ENCODE peak calls at places on chromosomes 11 and 22, in five cellular contexts. C, U, B, K and M are unnamed samples.

GRCh38 chr11:93085097-93085496 is 112.7 kb downstream of the SLC36A4 start:
- DNase-seq in C (no peak), U (no peak), B (no peak), K (no peak), M (peak; percentile 85)

GRCh38 chr22:39178206-39179111 is 26.0 kb upstream of the CBX7 start:
- DNase-seq in C (no peak), U (no peak), B (no peak), K (peak; percentile 94), M (no peak)

GRCh38 chr22:46535876-46536558 is 1.4 kb downstream of the CELSR1 start:
- DNase-seq in C (no peak), U (no peak), B (no peak), K (no peak), M (no peak)

GRCh38 chr11:66311965-66312548 is 4.8 kb downstream of the CD248 start:
- DNase-seq in C (peak; percentile 93), U (peak; percentile 90), B (peak; percentile 95), K (peak; percentile 94), M (peak; percentile 91)

GRCh38 chr22:44664149-44664548 is 37.9 kb upstream of the PRR5 start:
- DNase-seq in C (no peak), U (no peak), B (no peak), K (peak; percentile 62), M (peak; percentile 80)

GRCh38 chr22:40578171-40578570 is 58.3 kb downstream of the MRTFA start:
- DNase-seq in C (no peak), U (no peak), B (no peak), K (no peak), M (no peak)

GRCh38 chr11:101091781-101092180 is 37.8 kb downstream of the PGR start:
- DNase-seq in C (no peak), U (no peak), B (no peak), K (no peak), M (no peak)

GRCh38 chr11:16155448-16155847 is 200.9 kb downstream of the SOX6 start:
- DNase-seq in C (peak; percentile 6), U (no peak), B (peak; percentile 28), K (no peak), M (no peak)

GRCh38 chr11:6468712-6469495 is 4.8 kb downstream of the TRIM3 start:
- DNase-seq in C (no peak), U (peak; percentile 90), B (peak; percentile 57), K (peak; percentile 97), M (peak; percentile 75)

GRCh38 chr11:70158201-70158600 is 44.9 kb upstream of the FADD start:
- DNase-seq in C (peak; percentile 35), U (peak; percentile 44), B (peak; percentile 42), K (no peak), M (peak; percentile 23)

GRCh38 chr11:103528046-103528445 is 418.8 kb downstream of the DYNC2H1 start:
- DNase-seq in C (no peak), U (no peak), B (no peak), K (no peak), M (no peak)

GRCh38 chr11:369336-370018 is at the start of gene B4GALNT4:
- DNase-seq in C (peak; percentile 68), U (peak; percentile 96), B (no peak), K (no peak), M (no peak)

GRCh38 chr11:47724041-47724729 is 9.0 kb upstream of the AGBL2 start:
- DNase-seq in C (no peak), U (no peak), B (peak; percentile 98), K (no peak), M (peak; percentile 85)

GRCh38 chr11:115921986-115922385 is 417.8 kb upstream of the CADM1 start:
- DNase-seq in C (no peak), U (no peak), B (no peak), K (no peak), M (peak; percentile 16)

GRCh38 chr11:114196994-114197702 is 99.1 kb upstream of the NNMT start:
- DNase-seq in C (no peak), U (no peak), B (no peak), K (no peak), M (no peak)

GRCh38 chr11:373716-374551 is 4.6 kb downstream of the B4GALNT4 start:
- DNase-seq in C (no peak), U (no peak), B (peak; percentile 91), K (no peak), M (no peak)

GRCh38 chr11:6579681-6580080 is 23.7 kb downstream of the RRP8 start:
- DNase-seq in C (no peak), U (no peak), B (no peak), K (no peak), M (no peak)

GRCh38 chr11:34345991-34346480 is 11.8 kb downstream of the ABTB2 start:
- DNase-seq in C (no peak), U (no peak), B (no peak), K (no peak), M (no peak)

GRCh38 chr22:39530692-39531331 is 1.7 kb downstream of the RPS19BP1 start:
- DNase-seq in C (no peak), U (peak; percentile 53), B (peak; percentile 57), K (peak; percentile 36), M (peak; percentile 76)

GRCh38 chr22:47597041-47597440 is 834.6 kb downstream of the TBC1D22A start:
- DNase-seq in C (no peak), U (no peak), B (no peak), K (no peak), M (no peak)

GRCh38 chr11:105612766-105613165 is 2.9 kb downstream of the GRIA4 start:
- DNase-seq in C (no peak), U (no peak), B (no peak), K (no peak), M (no peak)

GRCh38 chr11:105610796-105611361 is 1.0 kb downstream of the GRIA4 start:
- DNase-seq in C (no peak), U (no peak), B (no peak), K (peak; percentile 12), M (no peak)

GRCh38 chr11:105611837-105612480 is 2.1 kb downstream of the GRIA4 start:
- DNase-seq in C (no peak), U (no peak), B (no peak), K (no peak), M (no peak)

GRCh38 chr11:105611414-105611813 is 1.5 kb downstream of the GRIA4 start:
- DNase-seq in C (no peak), U (no peak), B (no peak), K (peak; percentile 5), M (no peak)

GRCh38 chr11:105613183-105613582 is 3.3 kb downstream of the GRIA4 start:
- DNase-seq in C (no peak), U (no peak), B (no peak), K (no peak), M (no peak)
- H3K4me3 ChIP-seq in C (no peak overlapping the region), U (no peak overlapping the region), B (no peak overlapping the region), K (no peak overlapping the region), M (no peak overlapping the region)

GRCh38 chr22:37979782-37980181 is 4.6 kb downstream of the SOX10 start:
- DNase-seq in C (no peak), U (no peak), B (no peak), K (no peak), M (no peak)
- TF ChIP-seq MYC in C (no peak), U (no peak), B (no peak), K (no peak), M (no peak)

GRCh38 chr11:134949121-134949591 is 537.1 kb upstream of the B3GAT1 start:
- DNase-seq in C (no peak), U (no peak), B (peak; percentile 35), K (peak; percentile 91), M (no peak)

GRCh38 chr11:134951305-134951700 is 539.3 kb upstream of the B3GAT1 start:
- DNase-seq in C (no peak), U (no peak), B (no peak), K (peak; percentile 16), M (no peak)

GRCh38 chr11:134947556-134947955 is 535.5 kb upstream of the B3GAT1 start:
- DNase-seq in C (no peak), U (no peak), B (no peak), K (no peak), M (no peak)

GRCh38 chr11:134949716-134950115 is 537.7 kb upstream of the B3GAT1 start:
- DNase-seq in C (no peak), U (no peak), B (no peak), K (no peak), M (no peak)

DNA sequence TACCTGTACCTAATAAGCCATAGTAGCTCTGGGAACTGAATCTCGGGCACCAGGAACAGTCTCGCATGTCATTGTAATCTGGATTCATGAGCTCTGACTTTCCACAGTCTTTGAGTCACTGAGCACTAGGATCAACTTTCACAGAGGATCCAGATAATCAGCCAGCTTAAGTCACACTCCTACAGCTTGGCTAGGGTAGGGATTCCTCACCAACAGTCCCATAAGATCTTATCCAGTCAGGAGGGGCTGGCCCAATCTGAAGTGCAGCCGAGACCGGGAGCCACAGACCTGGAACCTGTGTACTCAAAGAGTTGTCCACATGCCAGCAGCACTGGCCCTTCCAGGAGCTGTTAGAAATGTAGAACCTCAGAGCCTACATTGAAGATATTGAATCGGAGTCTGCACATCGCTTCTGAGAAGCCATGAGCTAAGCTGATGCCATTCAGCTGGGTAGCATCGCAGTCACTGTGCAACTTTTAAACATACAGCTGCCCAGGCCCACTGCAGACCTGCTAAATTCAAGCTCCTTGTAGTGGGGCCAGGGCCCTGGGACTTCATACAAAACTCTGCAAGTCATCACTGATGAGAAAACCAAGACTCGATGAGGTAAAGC is 538.8 kb upstream of the B3GAT1 start:
- DNase-seq in C (no peak), U (no peak), B (no peak), K (peak; percentile 4), M (no peak)
- H3K4me3 ChIP-seq in C (no peak overlapping the region), U (no peak overlapping the region), B (no peak overlapping the region), K (no peak overlapping the region), M (no peak overlapping the region)

DNA sequence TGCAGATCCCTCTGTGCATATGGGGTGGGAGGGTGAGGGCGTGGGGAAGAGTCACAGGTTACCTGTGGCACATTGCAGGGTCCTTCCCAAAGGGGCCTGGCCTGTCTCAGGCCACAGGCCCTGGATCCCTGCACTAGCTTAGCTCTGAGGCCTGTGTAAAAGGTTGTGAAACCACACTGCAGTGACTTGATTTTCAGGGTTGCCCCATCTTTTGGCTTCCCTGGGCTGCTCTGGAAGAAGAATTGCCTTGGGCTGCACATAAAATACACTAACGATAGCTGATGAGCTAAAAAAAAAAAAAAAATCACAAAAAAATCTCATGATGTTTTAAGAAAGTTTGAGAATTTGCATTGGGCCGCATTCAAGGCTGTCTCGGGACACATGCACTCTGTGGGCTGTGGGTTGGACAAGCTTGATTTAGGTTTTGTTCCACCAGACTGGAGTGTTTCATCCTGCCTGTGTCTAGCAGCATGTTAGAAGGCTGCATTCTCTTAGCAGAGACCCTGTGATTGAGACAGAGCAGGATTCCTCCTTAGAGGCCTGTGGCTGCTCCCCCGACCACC is 35.9 kb upstream of the TREH start:
- DNase-seq in C (no peak), U (no peak), B (no peak), K (no peak), M (no peak)
- TF ChIP-seq MYC in C (no peak), U (no peak), B (no peak), K (no peak), M (no peak)